ENCODE peak calls at places on chromosomes 13 and 19, in four cellular contexts. L is HEK293T, E is WTC11, V is K562. S is an unnamed sample.

GRCh38 chr13:93004919-93005318 is 221.7 kb upstream of the GPC6 start:
- DNase-seq in V (no peak), L (no peak), E (peak; percentile 13), S (peak; percentile 25)

GRCh38 chr19:10189631-10190425 is 4.9 kb downstream of the DNMT1 start:
- DNase-seq in V (no peak), L (no peak), E (no peak), S (no peak)

GRCh38 chr19:6270822-6271221 is 9.0 kb downstream of the MLLT1 start:
- DNase-seq in V (no peak), L (no peak), E (no peak), S (no peak)

GRCh38 chr13:72986197-72986596 is 72.6 kb upstream of the KLF5 start:
- DNase-seq in L (no peak), V (no peak), E (no peak), S (no peak)

GRCh38 chr19:5809053-5809452 is 4.2 kb downstream of the NRTN start:
- DNase-seq in E (no peak), L (no peak), V (no peak), S (no peak)

GRCh38 chr13:44649118-44649455 is 73.0 kb upstream of the TSC22D1 start:
- DNase-seq in L (peak; percentile 16), V (no peak), E (no peak), S (no peak)

GRCh38 chr13:63381078-63381859 is 1965.6 kb upstream of the PCDH20 start:
- DNase-seq in V (no peak), E (no peak), L (no peak), S (no peak)

GRCh38 chr19:5579697-5580096 is 11.9 kb upstream of the TINCR start:
- DNase-seq in V (no peak), E (no peak), L (no peak), S (no peak)

GRCh38 chr19:56245062-56245740 is 27.3 kb upstream of the EDDM13 start:
- DNase-seq in E (no peak), L (no peak), V (no peak), S (no peak)

GRCh38 chr13:78409172-78409571 is 194.2 kb downstream of the POU4F1 start:
- DNase-seq in V (no peak), L (no peak), E (no peak), S (no peak)

GRCh38 chr13:113935081-113935511 is 38.8 kb downstream of the C13orf46 start:
- DNase-seq in E (peak; percentile 38), V (no peak), L (no peak), S (no peak)

GRCh38 chr19:50204081-50204428 is 633 bp downstream of the MYH14 start:
- DNase-seq in L (no peak), E (no peak), V (no peak), S (no peak)

DNA sequence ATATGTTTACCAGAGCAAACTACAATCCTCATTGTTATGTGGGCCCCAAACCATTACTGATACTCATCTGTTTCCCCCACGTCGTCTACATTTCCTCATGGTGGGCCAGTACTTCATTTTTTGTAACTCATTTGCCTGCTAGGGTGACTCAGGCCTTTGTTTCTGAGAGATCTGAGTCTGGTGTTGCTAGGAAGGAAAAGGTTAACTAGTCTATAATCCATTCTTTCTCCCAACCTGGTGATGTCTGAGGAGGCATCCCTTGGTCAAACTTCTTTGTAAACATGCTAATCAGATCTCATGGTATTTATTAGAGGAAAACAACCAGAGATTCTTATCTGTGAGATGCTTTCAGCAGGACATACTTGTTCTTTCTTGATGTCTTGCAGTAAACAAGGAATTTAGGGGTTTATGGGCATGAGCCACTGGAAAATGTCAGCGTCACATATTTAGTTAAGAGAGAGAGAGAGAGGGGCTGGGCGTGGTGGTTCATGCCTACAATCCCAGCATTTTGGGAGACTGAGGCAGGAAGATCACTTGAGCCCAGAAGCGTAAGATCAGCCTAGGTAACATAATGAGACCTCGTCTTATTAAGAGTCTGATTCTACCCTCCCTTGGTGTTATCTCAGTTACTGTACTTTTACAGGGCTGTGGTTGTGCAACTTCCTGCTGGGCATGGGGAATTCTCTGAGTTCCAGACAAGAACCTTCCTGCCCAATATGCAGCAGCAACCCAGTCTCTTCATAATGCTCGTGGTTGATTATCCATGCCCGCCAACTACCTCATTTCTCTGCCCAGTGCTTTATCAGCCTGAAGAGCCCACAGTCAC is 9.7 kb upstream of the DPRX start:
- DNase-seq in E (no peak), V (no peak), L (no peak), S (peak; percentile 56)
- TF ChIP-seq ELF4 in E (no peak), V (no peak), L (no peak), S (no peak)

DNA sequence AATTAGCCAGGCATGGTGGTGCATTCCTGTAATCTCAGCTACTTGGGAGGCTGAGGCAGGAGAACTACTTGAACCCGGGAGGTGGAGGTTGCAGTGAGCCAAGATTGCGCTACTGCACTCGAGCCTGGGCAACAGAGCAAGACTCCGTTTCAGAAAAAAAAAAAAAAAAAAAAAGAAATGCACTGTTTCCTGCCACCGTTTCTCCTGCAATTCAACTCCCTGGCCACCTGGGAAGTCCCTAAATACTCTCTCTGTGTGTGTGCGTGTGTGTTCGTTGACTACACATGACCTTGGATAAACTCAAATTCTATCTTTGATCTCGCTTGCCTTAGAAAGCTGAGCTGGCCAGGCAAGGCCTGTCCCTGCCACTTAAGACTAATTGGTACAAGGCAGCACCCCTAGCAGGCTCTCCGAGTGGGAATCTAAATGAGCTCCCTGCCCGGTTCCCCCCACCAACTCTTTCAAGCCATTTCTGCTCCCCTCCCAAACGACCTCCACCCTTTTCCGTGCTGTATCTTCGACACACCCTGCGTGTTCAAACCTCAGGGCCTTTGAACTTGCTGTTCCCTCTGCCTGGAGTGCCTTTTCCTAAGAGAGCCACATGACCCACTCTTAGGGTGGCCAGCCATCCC is 5.2 kb upstream of the BCAT2 start:
- DNase-seq in L (no peak), V (peak; percentile 44), E (no peak), S (peak; percentile 86)
- TF ChIP-seq ELF4 in L (no peak), V (no peak), E (no peak), S (no peak)

DNA sequence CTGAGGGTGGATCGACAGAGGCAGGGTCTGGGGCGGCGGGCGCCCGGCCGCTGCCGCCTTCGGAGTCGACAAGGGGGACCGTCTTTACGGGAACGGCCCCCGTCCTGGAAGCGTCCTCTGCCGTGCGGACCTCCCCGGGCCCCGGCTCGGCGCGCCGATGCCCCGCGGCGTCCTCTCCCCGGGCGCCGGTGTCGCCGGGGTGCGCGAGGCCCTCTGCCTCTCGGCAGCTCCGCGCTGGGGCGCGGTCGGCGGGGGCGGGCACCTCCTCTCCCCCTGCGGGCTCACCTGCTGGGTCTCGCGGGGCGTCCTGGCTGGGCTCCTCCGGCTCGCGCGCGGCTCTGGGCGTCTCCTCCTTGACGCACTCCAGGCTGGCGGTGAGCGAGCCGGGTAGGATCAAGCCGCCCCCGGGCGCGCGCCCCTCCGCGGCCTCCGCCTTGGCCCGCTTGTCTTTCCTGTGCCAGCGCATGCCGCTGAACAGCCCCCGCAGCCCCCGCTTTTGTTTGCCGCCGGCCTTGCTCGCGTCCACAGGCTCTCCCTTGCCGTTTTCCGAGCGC is 1.5 kb downstream of the AMER2 start:
- DNase-seq in V (no peak), E (peak; percentile 57), L (peak; percentile 20), S (no peak)
- TF ChIP-seq ELF4 in V (no peak), E (no peak), L (no peak), S (no peak)

DNA sequence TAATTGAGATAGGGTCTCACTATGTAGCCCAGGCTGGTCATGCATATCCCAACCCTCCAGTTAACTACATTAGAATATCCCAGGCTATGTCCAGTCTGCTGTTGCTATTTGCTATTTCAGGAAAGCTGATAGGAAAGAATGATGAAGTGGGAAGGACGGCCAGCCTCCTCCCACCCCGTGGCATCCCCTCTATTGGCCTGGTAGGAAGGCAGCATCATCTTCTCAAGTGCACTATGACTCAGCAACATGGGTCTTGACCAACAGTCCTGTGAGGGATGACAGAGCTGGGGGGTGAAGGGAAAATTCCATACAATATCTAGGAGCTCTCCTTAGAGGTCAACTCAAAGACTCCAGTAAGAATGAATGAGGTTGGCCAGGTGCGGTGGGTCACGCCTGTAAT is 48.0 kb upstream of the ABCC4 start:
- DNase-seq in L (no peak), V (peak; percentile 53), E (no peak), S (no peak)
- TF ChIP-seq ELF4 in L (no peak), V (no peak), E (no peak), S (no peak)

DNA sequence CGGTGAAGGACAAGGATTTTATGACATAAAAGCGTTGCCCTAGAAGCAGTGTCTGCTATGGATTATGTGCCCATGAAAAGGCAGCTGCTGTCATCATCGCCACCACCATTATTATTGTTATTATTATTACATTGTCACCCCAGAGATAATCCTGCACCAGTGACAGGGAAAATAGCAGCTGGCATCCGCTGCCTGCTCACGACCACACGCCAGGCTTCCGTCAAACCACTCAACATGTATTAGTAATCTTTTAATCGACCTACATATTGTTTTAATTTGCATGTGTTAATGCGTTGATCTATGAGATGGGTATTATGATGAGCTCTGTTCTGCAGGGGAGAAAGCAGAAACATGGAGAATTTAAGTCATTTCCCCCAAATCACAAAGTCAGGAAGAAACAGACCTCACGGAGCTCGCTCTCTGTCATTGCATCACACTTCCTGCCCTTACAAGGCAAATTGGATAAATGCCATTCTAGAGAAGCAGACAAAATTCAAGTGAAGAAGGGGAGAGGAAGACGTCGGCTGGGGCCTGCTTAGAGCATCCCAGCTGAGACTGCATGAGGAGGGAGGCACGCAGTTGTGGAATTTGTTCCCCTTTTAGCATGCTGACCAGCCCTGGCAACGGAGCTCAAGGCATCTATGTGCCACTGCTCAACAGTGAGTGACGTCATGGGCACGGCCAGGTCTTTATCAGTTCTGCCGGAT is at the start of gene FFAR3:
- DNase-seq in V (no peak), L (no peak), E (no peak), S (no peak)
- TF ChIP-seq ELF4 in V (no peak), L (no peak), E (no peak), S (no peak)

GRCh38 chr19:48637948-48638830 is 1.0 kb upstream of the DBP start:
- DNase-seq in V (peak; percentile 94), E (peak; percentile 85), L (peak; percentile 78), S (peak; percentile 75)
- TF ChIP-seq ELF4 in V (peak; percentile 33), E (no peak), L (no peak), S (no peak)

GRCh38 chr19:18017275-18018083 is 9.5 kb downstream of the ARRDC2 start:
- DNase-seq in E (no peak), V (no peak), L (no peak), S (no peak)
- TF ChIP-seq ELF4 in E (no peak), V (no peak), L (no peak), S (no peak)

S was measured in HepG2.